ENCODE peak calls at places on chromosomes 16 and 17, in eight cellular contexts. P is Jurkat, Clone E6-1; L is choroid plexus epithelial cell; K is T1000; Z is GM03348; E is heart left ventricle; R is OCI-LY7; A is HL-60. F is an unnamed sample.

GRCh38 chr17:71494456-71494855 is 626.4 kb upstream of the SOX9 start:
- DNase-seq in P (no peak), L (peak), K (no peak), Z (peak), E (no peak), R (no peak), A (no peak), F (peak)

GRCh38 chr16:12340151-12340733 is 363.7 kb downstream of the SNX29 start:
- DNase-seq in P (peak), L (peak), K (no peak), Z (peak), E (no peak), R (peak), A (no peak), F (peak)

GRCh38 chr16:61195006-61195405 is 841.2 kb downstream of the CDH8 start:
- DNase-seq in P (no peak), L (no peak), K (no peak), Z (no peak), E (no peak), R (no peak), A (no peak), F (no peak)

GRCh38 chr16:89565506-89566372 is 5.3 kb downstream of the RPL13 start:
- DNase-seq in P (no peak), L (peak), K (no peak), Z (peak), E (no peak), R (peak), A (peak), F (peak)

GRCh38 chr17:68800731-68801130 is 154.5 kb downstream of the ABCA8 start:
- DNase-seq in P (no peak), L (peak), K (no peak), Z (no peak), E (no peak), R (no peak), A (no peak), F (peak)

GRCh38 chr16:71282943-71283342 is 6.3 kb downstream of the CMTR2 start:
- DNase-seq in P (no peak), L (no peak), K (no peak), Z (no peak), E (no peak), R (no peak), A (no peak), F (no peak)

GRCh38 chr16:46857261-46857962 is 26.4 kb upstream of the C16orf87 start:
- DNase-seq in P (peak), L (peak), K (no peak), Z (peak), E (no peak), R (peak), A (peak), F (peak)

GRCh38 chr16:5604770-5605169 is 507.2 kb upstream of the EEF2KMT start:
- DNase-seq in P (peak), L (no peak), K (no peak), Z (no peak), E (no peak), R (peak), A (no peak), F (no peak)

GRCh38 chr16:55357241-55357640 is 33.2 kb downstream of the IRX6 start:
- DNase-seq in P (no peak), L (no peak), K (no peak), Z (no peak), E (no peak), R (no peak), A (peak), F (no peak)

GRCh38 chr17:41965694-41966375 is 760 bp upstream of the CNP start:
- DNase-seq in P (no peak), L (peak), K (no peak), Z (peak), E (peak), R (peak), A (peak), F (peak)

GRCh38 chr16:50340578-50340977 is 28.2 kb downstream of the BRD7 start:
- DNase-seq in P (no peak), L (peak), K (no peak), Z (peak), E (no peak), R (no peak), A (no peak), F (peak)

GRCh38 chr16:10497132-10498088 is 83.0 kb downstream of the EMP2 start:
- DNase-seq in P (no peak), L (no peak), K (no peak), Z (no peak), E (no peak), R (no peak), A (no peak), F (no peak)

GRCh38 chr17:57609125-57609877 is 135.8 kb downstream of the CCDC182 start:
- DNase-seq in P (no peak), L (no peak), K (no peak), Z (no peak), E (no peak), R (no peak), A (no peak), F (no peak)

GRCh38 chr17:33266116-33266515 is 27.0 kb downstream of the ASIC2 start:
- DNase-seq in P (no peak), L (no peak), K (no peak), Z (no peak), E (no peak), R (no peak), A (no peak), F (peak)

GRCh38 chr17:44005527-44005864 is 1.1 kb downstream of the NAGS start:
- DNase-seq in P (no peak), L (no peak), K (no peak), Z (no peak), E (no peak), R (no peak), A (no peak), F (no peak)

GRCh38 chr16:27308792-27309191 is 5.0 kb upstream of the IL4R start:
- DNase-seq in P (no peak), L (no peak), K (no peak), Z (no peak), E (no peak), R (no peak), A (no peak), F (no peak)

GRCh38 chr17:40862985-40863733 is 3.9 kb downstream of the KRT12 start:
- DNase-seq in P (no peak), L (peak), K (no peak), Z (peak), E (no peak), R (peak), A (no peak), F (no peak)

GRCh38 chr16:20807822-20808207 is 1.5 kb downstream of the REXO5 start:
- DNase-seq in P (no peak), L (no peak), K (no peak), Z (no peak), E (no peak), R (no peak), A (no peak), F (no peak)

GRCh38 chr17:50346313-50347086 is 574 bp downstream of the XYLT2 start:
- DNase-seq in P (no peak), L (no peak), K (no peak), Z (peak), E (peak), R (no peak), A (peak), F (peak)

GRCh38 chr16:80459331-80459777 is 81.4 kb upstream of the DYNLRB2 start:
- DNase-seq in P (no peak), L (no peak), K (no peak), Z (peak), E (peak), R (no peak), A (no peak), F (no peak)

GRCh38 chr17:35896011-35896587 is 15.9 kb upstream of the CCL5 start:
- DNase-seq in P (no peak), L (peak), K (no peak), Z (no peak), E (no peak), R (no peak), A (peak), F (no peak)

GRCh38 chr16:65098916-65099315 is 22.9 kb downstream of the CDH11 start:
- DNase-seq in P (no peak), L (no peak), K (no peak), Z (peak), E (no peak), R (no peak), A (no peak), F (no peak)

GRCh38 chr16:55012793-55013192 is 82.1 kb downstream of the IRX5 start:
- DNase-seq in P (no peak), L (no peak), K (no peak), Z (no peak), E (no peak), R (no peak), A (no peak), F (no peak)

GRCh38 chr17:41919165-41919817 is 540 bp upstream of the ACLY start:
- DNase-seq in P (no peak), L (peak), K (no peak), Z (no peak), E (no peak), R (no peak), A (no peak), F (no peak)

F was measured in foreskin fibroblast.